ENCODE peak calls at places on chromosomes 16 and 17, in seven cellular contexts. One of them, this sample, is unnamed.

GRCh38 chr17:6327007-6327406 is 107.9 kb downstream of the AIPL1 start:
- DNase-seq in GM23248: no peak
- DNase-seq in CD4-positive, alpha-beta memory T cell: no peak
- DNase-seq in left ventricle myocardium inferior: peak; percentile 47
- DNase-seq in naive thymus-derived CD4-positive, alpha-beta T cell: no peak
- DNase-seq in pancreas: no peak
- DNase-seq in cardiac muscle cell: no peak
- DNase-seq in this sample: no peak

GRCh38 chr17:3984719-3985444 is 20.6 kb upstream of the ATP2A3 start:
- DNase-seq in CD4-positive, alpha-beta memory T cell: no peak
- DNase-seq in left ventricle myocardium inferior: no peak
- DNase-seq in naive thymus-derived CD4-positive, alpha-beta T cell: no peak
- DNase-seq in cardiac muscle cell: no peak
- DNase-seq in pancreas: no peak
- DNase-seq in GM23248: no peak
- DNase-seq in this sample: no peak

GRCh38 chr16:4115209-4115940 is 867 bp downstream of the ADCY9 start:
- DNase-seq in naive thymus-derived CD4-positive, alpha-beta T cell: peak; percentile 34
- DNase-seq in left ventricle myocardium inferior: peak; percentile 67
- DNase-seq in pancreas: peak; percentile 55
- DNase-seq in CD4-positive, alpha-beta memory T cell: peak; percentile 53
- DNase-seq in GM23248: peak; percentile 92
- DNase-seq in cardiac muscle cell: peak; percentile 81
- DNase-seq in this sample: peak; percentile 82

GRCh38 chr16:14101415-14101814 is 30.3 kb downstream of the MRTFB start:
- DNase-seq in cardiac muscle cell: no peak
- DNase-seq in GM23248: no peak
- DNase-seq in naive thymus-derived CD4-positive, alpha-beta T cell: no peak
- DNase-seq in CD4-positive, alpha-beta memory T cell: peak; percentile 9
- DNase-seq in pancreas: no peak
- DNase-seq in left ventricle myocardium inferior: no peak
- DNase-seq in this sample: no peak

GRCh38 chr16:54936086-54936978 is 5.7 kb downstream of the IRX5 start:
- DNase-seq in pancreas: no peak
- DNase-seq in left ventricle myocardium inferior: no peak
- DNase-seq in GM23248: peak; percentile 77
- DNase-seq in naive thymus-derived CD4-positive, alpha-beta T cell: no peak
- DNase-seq in cardiac muscle cell: peak; percentile 83
- DNase-seq in CD4-positive, alpha-beta memory T cell: no peak
- DNase-seq in this sample: no peak

GRCh38 chr16:21708533-21709115 is 44.9 kb downstream of the OTOA start:
- DNase-seq in naive thymus-derived CD4-positive, alpha-beta T cell: peak; percentile 80
- DNase-seq in CD4-positive, alpha-beta memory T cell: peak; percentile 79
- DNase-seq in GM23248: peak; percentile 79
- DNase-seq in pancreas: peak; percentile 78
- DNase-seq in cardiac muscle cell: peak; percentile 80
- DNase-seq in left ventricle myocardium inferior: peak; percentile 35
- DNase-seq in this sample: peak; percentile 56

GRCh38 chr17:36592711-36593321 is 1.1 kb downstream of the DHRS11 start:
- DNase-seq in left ventricle myocardium inferior: no peak
- DNase-seq in CD4-positive, alpha-beta memory T cell: no peak
- DNase-seq in GM23248: no peak
- DNase-seq in cardiac muscle cell: no peak
- DNase-seq in pancreas: no peak
- DNase-seq in naive thymus-derived CD4-positive, alpha-beta T cell: no peak
- DNase-seq in this sample: no peak

GRCh38 chr16:2429771-2430663 is 770 bp downstream of the CCNF start:
- DNase-seq in cardiac muscle cell: peak; percentile 36
- DNase-seq in left ventricle myocardium inferior: no peak
- DNase-seq in naive thymus-derived CD4-positive, alpha-beta T cell: peak; percentile 7
- DNase-seq in CD4-positive, alpha-beta memory T cell: peak; percentile 28
- DNase-seq in pancreas: no peak
- DNase-seq in GM23248: peak; percentile 56
- DNase-seq in this sample: peak; percentile 60

GRCh38 chr17:81483085-81483861 is 29.3 kb downstream of the ACTG1 start:
- DNase-seq in naive thymus-derived CD4-positive, alpha-beta T cell: no peak
- DNase-seq in pancreas: peak; percentile 84
- DNase-seq in cardiac muscle cell: no peak
- DNase-seq in left ventricle myocardium inferior: peak; percentile 64
- DNase-seq in CD4-positive, alpha-beta memory T cell: no peak
- DNase-seq in GM23248: no peak
- DNase-seq in this sample: peak; percentile 82

GRCh38 chr16:89155851-89156739 is 15.5 kb upstream of the CDH15 start:
- DNase-seq in CD4-positive, alpha-beta memory T cell: no peak
- DNase-seq in cardiac muscle cell: no peak
- DNase-seq in naive thymus-derived CD4-positive, alpha-beta T cell: no peak
- DNase-seq in GM23248: peak; percentile 41
- DNase-seq in pancreas: no peak
- DNase-seq in left ventricle myocardium inferior: no peak
- DNase-seq in this sample: no peak

GRCh38 chr17:29510953-29511352 is 55.9 kb downstream of the ABHD15 start:
- DNase-seq in cardiac muscle cell: no peak
- DNase-seq in pancreas: no peak
- DNase-seq in CD4-positive, alpha-beta memory T cell: no peak
- DNase-seq in naive thymus-derived CD4-positive, alpha-beta T cell: no peak
- DNase-seq in left ventricle myocardium inferior: no peak
- DNase-seq in GM23248: peak; percentile 7
- DNase-seq in this sample: no peak

GRCh38 chr17:48506246-48506645 is 24.6 kb downstream of the HOXB1 start:
- DNase-seq in GM23248: peak; percentile 34
- DNase-seq in cardiac muscle cell: no peak
- DNase-seq in naive thymus-derived CD4-positive, alpha-beta T cell: no peak
- DNase-seq in pancreas: no peak
- DNase-seq in left ventricle myocardium inferior: no peak
- DNase-seq in CD4-positive, alpha-beta memory T cell: no peak
- DNase-seq in this sample: no peak

GRCh38 chr17:14451729-14452191 is 150.9 kb downstream of the HS3ST3B1 start:
- DNase-seq in GM23248: no peak
- DNase-seq in naive thymus-derived CD4-positive, alpha-beta T cell: no peak
- DNase-seq in CD4-positive, alpha-beta memory T cell: no peak
- DNase-seq in cardiac muscle cell: no peak
- DNase-seq in pancreas: no peak
- DNase-seq in left ventricle myocardium inferior: no peak
- DNase-seq in this sample: no peak

GRCh38 chr16:58678716-58679115 is 5.9 kb downstream of the SLC38A7 start:
- DNase-seq in CD4-positive, alpha-beta memory T cell: no peak
- DNase-seq in left ventricle myocardium inferior: peak; percentile 37
- DNase-seq in naive thymus-derived CD4-positive, alpha-beta T cell: no peak
- DNase-seq in cardiac muscle cell: no peak
- DNase-seq in GM23248: peak; percentile 72
- DNase-seq in pancreas: peak; percentile 50
- DNase-seq in this sample: peak; percentile 39

GRCh38 chr17:46942441-46943217 is 19.7 kb downstream of the GOSR2 start:
- DNase-seq in pancreas: peak; percentile 60
- DNase-seq in GM23248: peak; percentile 84
- DNase-seq in cardiac muscle cell: peak; percentile 78
- DNase-seq in left ventricle myocardium inferior: peak; percentile 62
- DNase-seq in naive thymus-derived CD4-positive, alpha-beta T cell: peak; percentile 21
- DNase-seq in CD4-positive, alpha-beta memory T cell: peak; percentile 29
- DNase-seq in this sample: peak; percentile 81

GRCh38 chr16:12091569-12092346 is 115.2 kb downstream of the SNX29 start:
- DNase-seq in pancreas: no peak
- DNase-seq in CD4-positive, alpha-beta memory T cell: no peak
- DNase-seq in cardiac muscle cell: no peak
- DNase-seq in left ventricle myocardium inferior: no peak
- DNase-seq in GM23248: no peak
- DNase-seq in naive thymus-derived CD4-positive, alpha-beta T cell: no peak
- DNase-seq in this sample: no peak

GRCh38 chr16:20799599-20799998 is 6.7 kb downstream of the ERI2 start:
- DNase-seq in left ventricle myocardium inferior: no peak
- DNase-seq in cardiac muscle cell: peak; percentile 56
- DNase-seq in pancreas: no peak
- DNase-seq in GM23248: peak; percentile 72
- DNase-seq in CD4-positive, alpha-beta memory T cell: peak; percentile 45
- DNase-seq in naive thymus-derived CD4-positive, alpha-beta T cell: peak; percentile 26
- DNase-seq in this sample: no peak

GRCh38 chr16:19822534-19822933 is 62.1 kb downstream of the GPRC5B start:
- DNase-seq in naive thymus-derived CD4-positive, alpha-beta T cell: no peak
- DNase-seq in GM23248: peak; percentile 34
- DNase-seq in CD4-positive, alpha-beta memory T cell: no peak
- DNase-seq in pancreas: no peak
- DNase-seq in left ventricle myocardium inferior: no peak
- DNase-seq in cardiac muscle cell: no peak
- DNase-seq in this sample: no peak

GRCh38 chr16:19294156-19294649 is 8.7 kb downstream of the CLEC19A start:
- DNase-seq in cardiac muscle cell: no peak
- DNase-seq in naive thymus-derived CD4-positive, alpha-beta T cell: no peak
- DNase-seq in CD4-positive, alpha-beta memory T cell: no peak
- DNase-seq in left ventricle myocardium inferior: peak; percentile 46
- DNase-seq in GM23248: no peak
- DNase-seq in pancreas: no peak
- DNase-seq in this sample: peak; percentile 51

GRCh38 chr16:53913920-53914319 is 210.0 kb downstream of the FTO start:
- DNase-seq in GM23248: no peak
- DNase-seq in naive thymus-derived CD4-positive, alpha-beta T cell: peak; percentile 18
- DNase-seq in left ventricle myocardium inferior: no peak
- DNase-seq in cardiac muscle cell: no peak
- DNase-seq in pancreas: no peak
- DNase-seq in CD4-positive, alpha-beta memory T cell: no peak
- DNase-seq in this sample: no peak

GRCh38 chr16:53912155-53912554 is 208.2 kb downstream of the FTO start:
- DNase-seq in pancreas: no peak
- DNase-seq in naive thymus-derived CD4-positive, alpha-beta T cell: peak; percentile 55
- DNase-seq in left ventricle myocardium inferior: no peak
- DNase-seq in cardiac muscle cell: no peak
- DNase-seq in CD4-positive, alpha-beta memory T cell: peak; percentile 70
- DNase-seq in GM23248: no peak
- DNase-seq in this sample: no peak

GRCh38 chr16:53910990-53911389 is 207.0 kb downstream of the FTO start:
- DNase-seq in GM23248: no peak
- DNase-seq in left ventricle myocardium inferior: no peak
- DNase-seq in naive thymus-derived CD4-positive, alpha-beta T cell: no peak
- DNase-seq in pancreas: no peak
- DNase-seq in CD4-positive, alpha-beta memory T cell: no peak
- DNase-seq in cardiac muscle cell: no peak
- DNase-seq in this sample: no peak

GRCh38 chr16:53911506-53911905 is 207.6 kb downstream of the FTO start:
- DNase-seq in naive thymus-derived CD4-positive, alpha-beta T cell: peak; percentile 8
- DNase-seq in cardiac muscle cell: no peak
- DNase-seq in GM23248: no peak
- DNase-seq in left ventricle myocardium inferior: no peak
- DNase-seq in CD4-positive, alpha-beta memory T cell: peak; percentile 36
- DNase-seq in pancreas: no peak
- DNase-seq in this sample: no peak

GRCh38 chr16:53913082-53913870 is 209.3 kb downstream of the FTO start:
- DNase-seq in left ventricle myocardium inferior: no peak
- DNase-seq in CD4-positive, alpha-beta memory T cell: peak; percentile 4
- DNase-seq in cardiac muscle cell: no peak
- DNase-seq in GM23248: peak; percentile 89
- DNase-seq in pancreas: no peak
- DNase-seq in naive thymus-derived CD4-positive, alpha-beta T cell: no peak
- DNase-seq in this sample: no peak
- H3K27ac ChIP-seq in left ventricle myocardium inferior: peak overlapping the region; percentile 54
- H3K27ac ChIP-seq in CD4-positive, alpha-beta memory T cell: no peak overlapping the region
- H3K27ac ChIP-seq in cardiac muscle cell: peak overlapping the region; percentile 79
- H3K27ac ChIP-seq in GM23248: peak overlapping the region; percentile 13
- H3K27ac ChIP-seq in pancreas: no peak overlapping the region
- H3K27ac ChIP-seq in naive thymus-derived CD4-positive, alpha-beta T cell: no peak overlapping the region
- H3K27ac ChIP-seq in this sample: peak overlapping the region; percentile 24

DNA sequence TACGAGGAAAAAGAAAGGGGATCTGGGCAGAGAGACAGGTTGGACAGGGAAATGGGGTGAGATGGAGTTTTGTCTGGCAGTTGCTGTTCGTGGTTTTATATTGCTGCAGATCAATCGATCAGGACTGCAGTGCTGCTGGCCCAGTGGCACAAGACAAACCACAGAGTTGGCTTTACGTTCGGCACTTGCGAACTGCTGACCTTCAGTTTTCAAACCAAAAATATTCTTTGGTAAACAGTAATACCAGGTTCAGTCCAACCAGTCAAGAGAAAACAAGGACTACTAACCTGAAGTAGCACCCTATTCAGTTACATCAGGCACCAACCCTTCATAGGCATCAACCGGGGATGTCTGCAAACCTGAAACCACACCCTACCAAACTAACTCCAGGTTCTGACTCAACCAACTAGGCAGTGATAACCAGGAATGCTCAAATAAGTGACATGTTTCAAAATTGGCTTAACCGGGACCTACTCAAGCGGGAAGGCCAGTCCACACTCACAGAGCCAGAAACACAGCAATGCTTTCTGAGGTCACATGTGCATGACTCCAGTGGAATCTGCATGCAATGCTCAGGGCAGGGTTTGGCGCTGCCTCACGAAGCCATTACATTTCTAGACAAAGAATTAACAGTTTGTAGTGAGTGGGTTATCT is 91.1 kb downstream of the SMG6 start:
- DNase-seq in left ventricle myocardium inferior: peak; percentile 35
- DNase-seq in naive thymus-derived CD4-positive, alpha-beta T cell: no peak
- DNase-seq in pancreas: no peak
- DNase-seq in GM23248: peak; percentile 93
- DNase-seq in cardiac muscle cell: no peak
- DNase-seq in CD4-positive, alpha-beta memory T cell: no peak
- DNase-seq in this sample: peak; percentile 75
- H3K4me3 ChIP-seq in left ventricle myocardium inferior: no peak overlapping the region
- H3K4me3 ChIP-seq in naive thymus-derived CD4-positive, alpha-beta T cell: no peak overlapping the region
- H3K4me3 ChIP-seq in pancreas: no peak overlapping the region
- H3K4me3 ChIP-seq in GM23248: peak overlapping the region; percentile 58
- H3K4me3 ChIP-seq in cardiac muscle cell: no peak overlapping the region
- H3K4me3 ChIP-seq in CD4-positive, alpha-beta memory T cell: no peak overlapping the region
- H3K4me3 ChIP-seq in this sample: no peak overlapping the region

DNA sequence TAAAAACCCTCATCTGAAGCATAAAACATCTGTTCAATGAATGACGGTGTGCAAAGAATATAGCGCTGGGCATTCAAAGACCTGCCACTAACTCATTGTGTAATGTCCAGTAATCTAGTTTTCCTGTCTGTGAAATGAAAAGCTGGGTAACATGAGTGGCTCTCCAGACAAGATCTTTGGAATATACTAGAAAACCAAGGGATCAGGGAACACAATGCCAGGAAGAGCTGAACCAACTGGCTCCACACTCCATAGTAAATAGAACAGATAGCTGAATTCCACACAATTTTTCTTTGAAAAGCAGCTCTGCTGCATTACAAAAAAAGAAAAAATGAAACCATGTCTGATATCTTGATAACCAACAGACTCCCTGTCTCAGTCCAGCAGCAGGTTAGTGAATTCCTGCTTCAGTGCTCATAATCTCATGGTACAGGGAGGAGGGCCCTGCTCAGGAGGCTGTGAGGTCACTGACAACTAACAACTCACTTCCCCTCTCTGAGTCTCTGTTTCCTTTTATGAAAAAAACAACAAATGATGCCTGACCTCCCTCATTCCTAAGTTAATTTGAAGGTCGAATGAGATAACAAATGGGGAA is 97.1 kb downstream of the CDH11 start:
- DNase-seq in GM23248: peak; percentile 47
- DNase-seq in cardiac muscle cell: no peak
- DNase-seq in left ventricle myocardium inferior: no peak
- DNase-seq in CD4-positive, alpha-beta memory T cell: no peak
- DNase-seq in naive thymus-derived CD4-positive, alpha-beta T cell: no peak
- DNase-seq in pancreas: no peak
- DNase-seq in this sample: no peak
- H3K27me3 ChIP-seq in GM23248: no peaks in the 10 kb centered on the region
- H3K27me3 ChIP-seq in cardiac muscle cell: no peaks in the 10 kb centered on the region
- H3K27me3 ChIP-seq in left ventricle myocardium inferior: no peaks in the 10 kb centered on the region
- H3K27me3 ChIP-seq in CD4-positive, alpha-beta memory T cell: no peaks in the 10 kb centered on the region
- H3K27me3 ChIP-seq in naive thymus-derived CD4-positive, alpha-beta T cell: no peaks in the 10 kb centered on the region
- H3K27me3 ChIP-seq in pancreas: no peaks in the 10 kb centered on the region
- H3K27me3 ChIP-seq in this sample: no peaks in the 10 kb centered on the region

DNA sequence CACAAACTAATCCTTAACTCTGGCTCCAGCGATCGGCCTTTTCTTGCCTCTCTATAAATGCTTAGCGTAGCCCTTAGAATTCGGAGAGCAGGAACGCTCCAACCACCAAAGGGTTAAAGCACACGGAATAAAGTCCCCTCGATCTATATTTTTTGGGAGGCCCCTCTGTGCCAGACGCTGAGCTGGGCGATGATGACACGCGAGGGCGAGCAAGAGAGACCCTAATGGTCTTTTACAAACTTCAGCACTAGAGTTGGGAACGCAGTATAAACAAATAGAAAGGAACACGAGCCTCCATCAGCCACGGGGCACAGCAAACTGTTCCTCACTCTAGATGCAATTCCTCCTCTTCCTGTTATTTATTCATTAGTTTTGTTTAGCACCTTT is 1.8 kb downstream of the TOX3 start:
- DNase-seq in naive thymus-derived CD4-positive, alpha-beta T cell: no peak
- DNase-seq in GM23248: peak; percentile 3
- DNase-seq in left ventricle myocardium inferior: no peak
- DNase-seq in CD4-positive, alpha-beta memory T cell: no peak
- DNase-seq in pancreas: no peak
- DNase-seq in cardiac muscle cell: peak; percentile 33
- DNase-seq in this sample: no peak
- H3K27ac ChIP-seq in naive thymus-derived CD4-positive, alpha-beta T cell: no peak overlapping the region
- H3K27ac ChIP-seq in GM23248: no peak overlapping the region
- H3K27ac ChIP-seq in left ventricle myocardium inferior: no peak overlapping the region
- H3K27ac ChIP-seq in CD4-positive, alpha-beta memory T cell: no peak overlapping the region
- H3K27ac ChIP-seq in pancreas: no peak overlapping the region
- H3K27ac ChIP-seq in cardiac muscle cell: no peak overlapping the region
- H3K27ac ChIP-seq in this sample: no peak overlapping the region

This sample was measured in psoas muscle.